ENCODE peak calls at places on chromosomes 2 and 18, in five cellular contexts. Z, I, G, K and L are unnamed samples.

GRCh38 chr2:181862583-181863281 is 28.8 kb upstream of the ITPRID2 start:
- DNase-seq in Z (no peak), I (no peak), G (no peak), K (no peak), L (no peak)

GRCh38 chr18:76495435-76496199 is 575 bp upstream of the ZNF516 start:
- DNase-seq in Z (no peak), I (peak), G (peak), K (no peak), L (no peak)

GRCh38 chr2:61114147-61114546 is 47.8 kb upstream of the C2orf74 start:
- DNase-seq in Z (no peak), I (no peak), G (peak), K (no peak), L (no peak)

GRCh38 chr2:174124171-174124570 is 124.2 kb downstream of the OLA1 start:
- DNase-seq in Z (no peak), I (no peak), G (peak), K (no peak), L (no peak)

GRCh38 chr2:219293736-219294201 is 14.6 kb downstream of the DNAJB2 start:
- DNase-seq in Z (no peak), I (peak), G (no peak), K (no peak), L (no peak)

GRCh38 chr18:31680836-31681568 is 3.4 kb downstream of the B4GALT6 start:
- DNase-seq in Z (no peak), I (no peak), G (peak), K (no peak), L (no peak)

GRCh38 chr18:37483221-37483971 is 82.2 kb downstream of the CELF4 start:
- DNase-seq in Z (no peak), I (no peak), G (peak), K (no peak), L (no peak)

GRCh38 chr2:98775146-98775988 is 44.4 kb upstream of the MGAT4A start:
- DNase-seq in Z (peak), I (no peak), G (no peak), K (peak), L (no peak)

GRCh38 chr2:100814453-100814852 is 5.5 kb upstream of the NPAS2 start:
- DNase-seq in Z (peak), I (no peak), G (no peak), K (no peak), L (no peak)

GRCh38 chr2:120625865-120626560 is 109.7 kb upstream of the GLI2 start:
- DNase-seq in Z (peak), I (no peak), G (no peak), K (peak), L (no peak)

GRCh38 chr2:215383652-215384279 is 52.1 kb downstream of the FN1 start:
- DNase-seq in Z (no peak), I (no peak), G (no peak), K (no peak), L (no peak)

GRCh38 chr18:2478662-2479061 is 92.6 kb downstream of the METTL4 start:
- DNase-seq in Z (no peak), I (no peak), G (no peak), K (no peak), L (no peak)

GRCh38 chr2:120261387-120262006 is 8.8 kb downstream of the RALB start:
- DNase-seq in Z (no peak), I (no peak), G (no peak), K (no peak), L (no peak)

GRCh38 chr2:114550364-114550763 is 107.9 kb downstream of the DPP10 start:
- DNase-seq in Z (no peak), I (no peak), G (no peak), K (no peak), L (no peak)

GRCh38 chr2:230697676-230698075 is 15.0 kb upstream of the CAB39 start:
- DNase-seq in Z (no peak), I (no peak), G (no peak), K (no peak), L (no peak)

GRCh38 chr2:217853301-217853881 is 149.4 kb downstream of the TNS1 start:
- DNase-seq in Z (no peak), I (peak), G (no peak), K (no peak), L (no peak)

GRCh38 chr2:1972428-1972827 is 228.1 kb upstream of the PXDN start:
- DNase-seq in Z (no peak), I (no peak), G (no peak), K (peak), L (peak)

GRCh38 chr2:82539222-82539621 is 1919.9 kb downstream of the SUCLG1 start:
- DNase-seq in Z (no peak), I (no peak), G (no peak), K (no peak), L (no peak)

GRCh38 chr2:191678437-191679110 is 638 bp downstream of the NABP1 start:
- DNase-seq in Z (peak), I (peak), G (peak), K (peak), L (no peak)

GRCh38 chr2:127080941-127081769 is 25.8 kb downstream of the BIN1 start:
- DNase-seq in Z (peak), I (no peak), G (no peak), K (no peak), L (no peak)
- H3K4me3 ChIP-seq in Z (peak), I (no peak), G (no peak), K (peak), L (no peak)

GRCh38 chr2:21013043-21013816 is 30.6 kb downstream of the APOB start:
- DNase-seq in Z (no peak), I (no peak), G (no peak), K (no peak), L (no peak)
- TF ChIP-seq POLR2AphosphoS5 in Z (no peak), I (no peak), G (no peak), K (no peak), L (no peak)

GRCh38 chr2:105764059-105764458 is 19.3 kb downstream of the NCK2 start:
- DNase-seq in Z (no peak), I (no peak), G (no peak), K (no peak), L (no peak)
- H3K4me3 ChIP-seq in Z (no peak), I (no peak), G (no peak), K (no peak), L (no peak)

GRCh38 chr2:172998547-172998946 is 77.1 kb upstream of the MAP3K20 start:
- DNase-seq in Z (no peak), I (no peak), G (no peak), K (no peak), L (no peak)

GRCh38 chr2:172997031-172997430 is 78.6 kb upstream of the MAP3K20 start:
- DNase-seq in Z (no peak), I (no peak), G (no peak), K (no peak), L (no peak)

GRCh38 chr2:173002751-173003541 is 72.7 kb upstream of the MAP3K20 start:
- DNase-seq in Z (no peak), I (no peak), G (peak), K (no peak), L (no peak)

GRCh38 chr2:173001664-173002604 is 73.7 kb upstream of the MAP3K20 start:
- DNase-seq in Z (no peak), I (no peak), G (no peak), K (peak), L (no peak)

GRCh38 chr2:172999641-173000387 is 75.8 kb upstream of the MAP3K20 start:
- DNase-seq in Z (no peak), I (no peak), G (no peak), K (no peak), L (no peak)
- TF ChIP-seq POLR2AphosphoS5 in Z (no peak), I (no peak), G (no peak), K (no peak), L (no peak)

GRCh38 chr2:176067587-176068002 is 16.2 kb downstream of the EVX2 start:
- DNase-seq in Z (no peak), I (no peak), G (peak), K (no peak), L (no peak)
- H3K4me3 ChIP-seq in Z (peak), I (peak), G (peak), K (peak), L (no peak)

GRCh38 chr2:226403360-226403759 is 396.3 kb downstream of the IRS1 start:
- DNase-seq in Z (no peak), I (no peak), G (no peak), K (no peak), L (no peak)
- TF ChIP-seq POLR2AphosphoS5 in Z (no peak), I (no peak), G (no peak), K (no peak), L (no peak)

GRCh38 chr2:55490554-55490953 is 29.0 kb upstream of the CFAP36 start:
- DNase-seq in Z (peak), I (no peak), G (peak), K (no peak), L (no peak)
- H3K4me3 ChIP-seq in Z (no peak), I (no peak), G (no peak), K (no peak), L (no peak)